ENCODE peak calls at places on chromosomes 7 and 10, in four cellular contexts. G is fibroblast of lung, J is left ventricle myocardium inferior, M is sigmoid colon. Z is an unnamed sample.

GRCh38 chr7:100895956-100896742 is 461 bp upstream of the ACHE start:
- DNase-seq in G (no peak), J (peak; percentile 21), M (peak; percentile 68), Z (no peak)

GRCh38 chr7:49660170-49660783 is 113.2 kb upstream of the VWC2 start:
- DNase-seq in G (no peak), J (no peak), M (no peak), Z (no peak)

GRCh38 chr7:28088032-28088431 is 92.6 kb downstream of the JAZF1 start:
- DNase-seq in G (peak; percentile 51), J (no peak), M (no peak), Z (no peak)

GRCh38 chr7:1700536-1701333 is 30.7 kb downstream of the ELFN1 start:
- DNase-seq in G (no peak), J (no peak), M (no peak), Z (no peak)

GRCh38 chr10:8586504-8586903 is 532.0 kb downstream of the GATA3 start:
- DNase-seq in G (no peak), J (no peak), M (no peak), Z (no peak)

GRCh38 chr10:29102233-29102632 is 186.6 kb upstream of the LYZL1 start:
- DNase-seq in G (no peak), J (no peak), M (no peak), Z (no peak)

GRCh38 chr7:2196381-2197378 is 36.1 kb downstream of the MAD1L1 start:
- DNase-seq in G (no peak), J (no peak), M (no peak), Z (no peak)

GRCh38 chr7:2537981-2538851 is 17.1 kb downstream of the BRAT1 start:
- DNase-seq in G (no peak), J (no peak), M (peak; percentile 65), Z (peak; percentile 15)

GRCh38 chr10:74949843-74950765 is 123.7 kb downstream of the KAT6B start:
- DNase-seq in G (peak; percentile 14), J (no peak), M (no peak), Z (no peak)

GRCh38 chr10:26488344-26488743 is 50.2 kb downstream of the APBB1IP start:
- DNase-seq in G (no peak), J (no peak), M (no peak), Z (no peak)

GRCh38 chr10:69093933-69094332 is 6.0 kb downstream of the SRGN start:
- DNase-seq in G (peak; percentile 58), J (no peak), M (no peak), Z (no peak)

GRCh38 chr7:140638311-140638791 is 2.3 kb downstream of the DENND2A start:
- DNase-seq in G (peak; percentile 77), J (no peak), M (peak; percentile 87), Z (no peak)

GRCh38 chr7:1562126-1562525 is 6.1 kb upstream of the TMEM184A start:
- DNase-seq in G (no peak), J (no peak), M (no peak), Z (no peak)

GRCh38 chr10:15719062-15719898 is 442 bp downstream of the ITGA8 start:
- DNase-seq in G (peak; percentile 40), J (no peak), M (no peak), Z (peak; percentile 12)

GRCh38 chr7:44075296-44076075 is 6.8 kb downstream of the POLM start:
- DNase-seq in G (no peak), J (no peak), M (peak; percentile 52), Z (no peak)

GRCh38 chr10:31927597-31928530 is 767 bp downstream of the ARHGAP12 start:
- DNase-seq in G (peak; percentile 54), J (peak; percentile 44), M (peak; percentile 77), Z (peak; percentile 70)

GRCh38 chr7:22425361-22425760 is 68.4 kb upstream of the RAPGEF5 start:
- DNase-seq in G (no peak), J (no peak), M (no peak), Z (no peak)

GRCh38 chr10:131816941-131817700 is 83.7 kb upstream of the PPP2R2D start:
- DNase-seq in G (no peak), J (no peak), M (no peak), Z (no peak)

GRCh38 chr7:54664235-54665228 is 94.5 kb downstream of the SEC61G start:
- DNase-seq in G (no peak), J (peak; percentile 26), M (no peak), Z (peak; percentile 11)
- H3K27me3 ChIP-seq in G (peaks cover 10% of the 10 kb centered on the region), J (peaks cover 72% of the 10 kb centered on the region), M (no peaks in the 10 kb centered on the region), Z (no peaks in the 10 kb centered on the region)

DNA sequence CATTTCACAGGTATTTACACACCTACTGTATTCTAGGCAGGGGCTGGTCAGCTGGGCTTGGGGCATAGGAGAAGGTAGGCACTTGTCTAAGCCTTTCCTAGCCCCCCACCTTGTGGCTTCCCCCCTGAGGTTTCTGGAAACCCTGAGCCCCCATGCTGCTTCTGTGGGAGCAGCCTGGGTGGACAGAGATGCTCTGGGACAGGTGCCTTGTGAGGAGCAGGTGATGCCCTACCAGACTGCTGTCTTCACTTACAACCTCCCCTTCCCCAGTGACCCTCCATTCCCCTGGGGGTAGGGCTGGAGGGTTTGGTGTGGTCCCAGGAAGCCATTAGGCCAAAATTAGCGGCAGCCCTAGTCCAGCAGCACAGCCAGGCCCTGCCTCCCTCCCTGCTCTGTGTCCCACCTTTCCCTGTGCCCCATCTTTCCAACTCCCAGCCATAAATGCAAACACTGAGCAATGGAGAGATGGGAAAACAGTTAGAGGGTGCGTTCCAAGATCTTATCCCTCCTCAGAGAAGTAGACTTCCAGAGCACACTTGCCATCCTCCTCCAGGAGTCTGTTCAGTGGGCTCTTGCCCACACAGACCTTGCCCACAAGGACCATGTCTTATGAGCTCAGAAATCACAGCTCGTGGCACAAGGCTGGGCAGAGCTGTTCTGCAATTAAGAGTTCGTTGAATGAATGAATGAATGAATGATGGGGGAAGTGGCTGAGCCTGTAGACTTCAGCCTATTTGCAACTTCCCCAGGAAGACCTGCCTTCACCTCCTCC is 1.4 kb upstream of the FGF8 start:
- DNase-seq in G (no peak), J (no peak), M (peak; percentile 22), Z (no peak)
- H3K27me3 ChIP-seq in G (peaks cover 43% of the 10 kb centered on the region), J (peaks cover 75% of the 10 kb centered on the region), M (peaks cover 37% of the 10 kb centered on the region), Z (peaks cover 2% of the 10 kb centered on the region)

DNA sequence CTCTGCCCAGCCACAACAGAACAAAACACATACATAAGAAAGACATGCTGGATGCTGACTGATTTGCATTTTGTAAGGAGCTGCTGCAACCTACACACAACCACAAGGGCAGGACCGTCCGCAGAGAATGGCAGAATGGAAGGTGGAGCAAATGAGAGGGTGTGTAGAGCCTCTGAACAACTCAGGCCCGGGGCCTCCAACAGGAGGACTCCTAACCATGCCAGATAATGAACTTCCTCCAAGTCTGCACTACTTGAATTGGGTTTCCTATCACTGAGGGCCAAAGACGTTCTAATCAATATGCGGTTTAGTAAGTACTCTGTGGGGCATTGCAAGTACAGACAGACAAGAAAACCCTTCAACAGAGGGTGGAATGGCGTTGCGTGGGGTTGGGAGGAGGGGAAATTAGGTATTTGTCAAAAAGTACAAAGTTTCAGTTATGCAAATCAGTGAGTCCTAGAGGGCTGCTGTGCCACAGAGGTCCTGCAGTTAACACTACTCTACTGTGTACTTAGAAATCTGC is 14.6 kb downstream of the VOPP1 start:
- DNase-seq in G (no peak), J (no peak), M (no peak), Z (peak; percentile 77)
- H3K27me3 ChIP-seq in G (no peaks in the 10 kb centered on the region), J (no peaks in the 10 kb centered on the region), M (no peaks in the 10 kb centered on the region), Z (no peaks in the 10 kb centered on the region)

DNA sequence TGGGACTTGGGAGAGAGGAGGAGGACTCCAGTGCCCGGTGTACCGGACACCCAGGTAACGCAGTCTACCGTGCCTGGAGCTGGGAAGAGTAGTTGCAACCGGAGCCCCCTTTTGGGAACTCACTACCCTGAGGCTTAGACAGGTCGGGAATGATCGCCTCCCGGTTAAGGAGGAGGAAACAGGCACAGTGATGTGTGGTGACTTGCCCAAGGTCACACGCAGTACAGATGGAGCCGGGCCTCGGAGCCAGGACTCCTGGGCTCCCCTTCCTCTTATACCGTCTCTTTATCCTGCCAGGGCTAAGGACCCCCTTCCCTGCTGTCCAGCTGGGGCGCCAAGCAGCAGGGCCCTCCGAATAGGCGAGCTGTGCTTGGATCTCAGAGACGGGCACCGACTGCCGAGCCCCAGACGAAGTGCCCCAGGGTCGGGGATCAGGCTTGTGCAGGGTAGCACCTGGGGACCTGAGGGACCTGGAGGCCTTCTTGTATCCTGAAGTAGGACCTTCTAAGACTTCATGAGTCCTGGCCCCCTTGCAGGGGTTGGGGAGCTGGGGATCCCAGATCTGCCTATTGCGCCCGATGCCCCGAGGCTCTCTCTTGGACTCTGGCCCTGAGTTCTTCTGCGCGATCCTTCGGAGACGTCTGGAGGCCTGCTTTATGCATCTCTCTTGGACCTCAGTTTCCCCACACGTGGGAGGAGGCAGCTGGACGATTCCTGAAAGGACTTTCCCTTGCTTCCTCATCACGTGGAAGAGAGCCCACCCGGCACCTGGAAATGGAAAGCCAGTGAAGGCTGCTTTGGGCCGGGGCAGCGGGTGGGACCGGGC is 767 bp upstream of the CYP26A1 start:
- DNase-seq in G (no peak), J (no peak), M (no peak), Z (no peak)
- H3K27me3 ChIP-seq in G (peaks cover 59% of the 10 kb centered on the region), J (peaks cover 98% of the 10 kb centered on the region), M (peaks cover 43% of the 10 kb centered on the region), Z (peaks cover 13% of the 10 kb centered on the region)

GRCh38 chr7:32415936-32416335 is 74.2 kb downstream of the LSM5 start:
- DNase-seq in G (no peak), J (no peak), M (no peak), Z (no peak)

GRCh38 chr7:32415519-32415918 is 74.7 kb downstream of the LSM5 start:
- DNase-seq in G (no peak), J (no peak), M (no peak), Z (no peak)

DNA sequence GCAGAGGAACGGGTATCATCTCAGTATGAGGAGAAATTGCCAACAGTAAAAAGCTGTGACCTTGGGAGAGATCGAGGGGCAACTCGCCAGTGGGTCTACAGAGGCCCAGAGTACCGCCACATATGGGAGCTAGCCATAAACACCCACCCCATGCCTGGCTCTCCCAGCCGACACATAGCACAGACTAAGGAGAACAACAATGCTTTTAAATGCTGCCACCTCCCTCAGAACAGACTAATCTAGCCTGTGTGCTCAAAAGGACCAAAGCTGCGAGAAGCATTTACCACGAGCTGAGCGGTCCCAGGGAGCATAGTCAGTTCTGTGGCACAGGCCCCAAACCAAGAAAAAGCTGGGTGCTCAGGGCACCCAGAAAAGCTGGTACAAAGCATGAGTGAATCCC is 73.3 kb downstream of the LSM5 start:
- DNase-seq in G (no peak), J (no peak), M (no peak), Z (no peak)
- H3K27me3 ChIP-seq in G (no peaks in the 10 kb centered on the region), J (peaks cover 83% of the 10 kb centered on the region), M (no peaks in the 10 kb centered on the region), Z (no peaks in the 10 kb centered on the region)

DNA sequence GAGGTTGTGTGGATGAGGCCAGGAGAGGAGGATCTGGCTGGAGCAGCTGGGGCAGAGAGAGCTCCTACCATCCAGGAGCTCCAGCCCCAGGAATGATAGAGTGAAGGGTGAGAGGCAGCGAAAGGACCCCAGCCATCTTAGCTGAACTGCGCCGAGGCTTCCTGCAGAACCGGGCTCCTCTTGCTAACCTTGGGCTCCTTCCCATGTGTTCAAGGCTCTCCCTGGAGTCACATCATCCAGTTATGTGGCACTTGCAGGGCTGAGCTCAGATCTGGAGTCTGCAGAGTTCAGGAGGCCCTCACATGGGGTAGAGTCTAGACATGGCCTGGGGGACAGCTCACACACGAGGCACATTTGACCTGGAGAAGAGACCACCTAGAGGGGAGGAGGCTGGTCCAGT is 225.0 kb upstream of the ZNF32 start:
- DNase-seq in G (no peak), J (no peak), M (no peak), Z (no peak)
- H3K27me3 ChIP-seq in G (no peaks in the 10 kb centered on the region), J (no peaks in the 10 kb centered on the region), M (no peaks in the 10 kb centered on the region), Z (no peaks in the 10 kb centered on the region)

DNA sequence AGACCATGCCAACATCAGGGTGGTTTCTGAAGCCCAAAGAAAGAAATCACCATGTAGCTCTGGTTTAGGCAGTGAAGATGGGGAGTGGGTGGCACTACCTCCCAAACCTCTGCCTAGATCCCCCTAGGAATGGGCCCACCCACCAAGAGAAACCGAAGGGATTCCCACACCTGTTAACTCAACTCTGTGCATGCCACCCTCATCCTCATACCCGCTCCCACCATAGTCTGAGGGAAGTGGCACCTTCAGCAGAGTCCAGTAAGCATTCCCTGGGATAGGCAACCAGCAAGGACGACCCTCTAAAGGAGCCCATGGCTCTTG is 1.7 kb upstream of the PLXNA4 start:
- DNase-seq in G (no peak), J (no peak), M (no peak), Z (no peak)
- H3K27me3 ChIP-seq in G (peaks cover 10% of the 10 kb centered on the region), J (peaks cover 51% of the 10 kb centered on the region), M (no peaks in the 10 kb centered on the region), Z (peaks cover 4% of the 10 kb centered on the region)

Z was measured in GM06990.